ENCODE peak calls at places on chromosomes 2 and 18, in six cellular contexts. R is IMR-90, Z is H9, M is H1, E is trophoblast cell, W is mesenchymal stem cell. B is an unnamed sample.
A peak's percentile ranks its signal among the peaks of the same experiment; 100 is the strongest.

GRCh38 chr2:168814939-168815907 is 12.8 kb downstream of the NOSTRIN start:
- DNase-seq in R (no peak), Z (no peak), M (no peak), W (no peak), E (no peak), B (no peak)

GRCh38 chr2:129139380-129139779 is 820.7 kb upstream of the HS6ST1 start:
- DNase-seq in Z (no peak), W (no peak), R (no peak), M (no peak), E (no peak), B (no peak)

GRCh38 chr2:54258171-54258570 is 2.1 kb upstream of the TSPYL6 start:
- DNase-seq in M (no peak), Z (no peak), E (peak; percentile 10), W (peak; percentile 16), R (peak; percentile 49), B (no peak)

GRCh38 chr2:169365093-169365483 is 2.8 kb upstream of the LRP2 start:
- DNase-seq in E (no peak), Z (no peak), M (no peak), R (no peak), W (peak; percentile 9), B (no peak)

GRCh38 chr2:25279091-25279651 is 62.6 kb downstream of the DNMT3A start:
- DNase-seq in W (no peak), E (peak; percentile 37), R (no peak), Z (no peak), M (no peak), B (no peak)

GRCh38 chr2:226766352-226767055 is 33.1 kb downstream of the IRS1 start:
- DNase-seq in M (no peak), W (peak; percentile 68), R (peak; percentile 80), E (no peak), Z (no peak), B (no peak)

GRCh38 chr2:60433021-60433596 is 120.3 kb downstream of the BCL11A start:
- DNase-seq in M (no peak), R (no peak), Z (no peak), W (no peak), E (peak; percentile 53), B (no peak)

GRCh38 chr2:96869824-96870630 is at the start of gene SEMA4C:
- DNase-seq in E (peak; percentile 78), R (no peak), Z (no peak), W (peak; percentile 48), M (no peak), B (no peak)

DNA sequence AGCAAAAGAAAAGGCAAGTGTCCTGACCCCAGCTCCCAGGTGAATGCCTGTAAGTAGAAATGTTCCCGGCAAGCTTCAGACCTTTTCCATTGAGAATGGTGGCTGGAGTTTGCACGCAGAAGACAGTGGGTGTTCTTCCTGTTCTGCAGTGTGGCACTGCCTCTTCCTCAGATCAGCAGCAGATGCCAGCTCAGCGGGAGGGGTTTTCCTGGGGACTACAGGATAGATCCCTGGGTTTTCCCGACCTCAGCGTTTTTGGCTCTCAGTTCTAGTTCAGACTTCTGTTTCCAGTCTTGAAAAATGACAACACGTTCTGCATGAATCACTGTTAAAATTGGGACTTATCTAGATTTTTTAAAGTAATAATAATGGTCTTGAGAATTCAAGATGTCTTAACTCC is 39.2 kb downstream of the GRHL1 start:
- DNase-seq in W (no peak), Z (no peak), E (peak; percentile 36), M (no peak), R (no peak), B (no peak)
- H2AFZ ChIP-seq in W (no peak overlapping the region), Z (no peak overlapping the region), E (no peak overlapping the region), M (no peak overlapping the region), R (no peak overlapping the region), B (no peak overlapping the region)

GRCh38 chr2:46067501-46068292 is 229.5 kb upstream of the EPAS1 start:
- DNase-seq in E (peak; percentile 96), W (peak; percentile 98), M (no peak), R (peak; percentile 96), Z (no peak), B (no peak)

GRCh38 chr2:46068604-46069003 is 228.6 kb upstream of the EPAS1 start:
- DNase-seq in W (no peak), E (peak; percentile 69), R (peak; percentile 77), M (no peak), Z (no peak), B (no peak)

GRCh38 chr2:46066116-46066515 is 231.1 kb upstream of the EPAS1 start:
- DNase-seq in Z (no peak), E (no peak), W (no peak), M (no peak), R (no peak), B (no peak)

GRCh38 chr2:46065152-46065551 is 232.1 kb upstream of the EPAS1 start:
- DNase-seq in E (peak; percentile 98), Z (no peak), W (peak; percentile 64), R (peak; percentile 81), M (no peak), B (no peak)

GRCh38 chr2:46066591-46066990 is 230.6 kb upstream of the EPAS1 start:
- DNase-seq in E (no peak), M (no peak), R (peak; percentile 55), W (peak; percentile 65), Z (no peak), B (no peak)
- H3K4me1 ChIP-seq in E (peaks cover 26% of the 10 kb centered on the region), M (no peaks in the 10 kb centered on the region), R (peaks cover 19% of the 10 kb centered on the region), W (peaks cover 11% of the 10 kb centered on the region), Z (no peaks in the 10 kb centered on the region), B (peaks cover 3% of the 10 kb centered on the region)

DNA sequence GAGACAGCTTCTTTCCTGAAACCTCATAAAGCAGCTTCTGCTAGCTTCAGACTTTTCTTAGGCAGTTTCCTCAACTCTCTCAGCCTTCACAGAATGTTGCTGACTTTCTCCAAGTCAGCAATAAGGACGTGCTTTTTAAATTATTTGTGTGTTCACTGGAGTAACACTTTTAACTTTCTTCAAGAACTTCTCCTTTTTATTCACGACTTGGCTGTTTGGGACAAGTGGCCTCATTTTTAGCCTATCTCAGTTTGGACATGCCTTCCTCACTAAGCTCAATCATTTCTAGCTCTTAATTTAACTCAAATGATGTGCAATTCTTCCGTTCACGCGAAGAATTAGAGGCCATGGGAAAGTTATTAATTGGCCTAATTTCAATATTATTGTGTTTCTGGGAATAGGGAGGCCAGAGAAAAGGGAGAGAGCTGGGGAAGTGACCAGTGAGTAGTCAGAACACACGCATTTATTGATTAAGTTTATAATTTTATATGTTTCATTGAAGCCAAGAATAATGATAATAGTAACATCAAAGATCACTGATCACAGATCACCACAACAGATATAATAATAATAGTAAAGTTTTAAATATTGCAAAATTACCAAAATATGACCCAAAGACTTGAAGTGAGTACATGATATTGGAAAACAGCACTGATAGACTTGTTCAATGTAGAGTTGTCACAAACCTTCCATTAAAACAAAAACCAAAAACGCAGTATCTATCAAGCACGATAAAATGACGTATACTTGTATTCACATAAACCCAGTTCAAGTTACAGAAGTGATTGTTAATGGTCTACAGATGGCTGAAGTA is 4.8 kb downstream of the REG1A start:
- DNase-seq in E (no peak), W (no peak), Z (no peak), R (no peak), M (no peak), B (no peak)
- H3K14ac ChIP-seq in E (no peak overlapping the region), W (no peak overlapping the region), Z (no peak overlapping the region), R (no peak overlapping the region), M (no peak overlapping the region), B (no peak overlapping the region)

DNA sequence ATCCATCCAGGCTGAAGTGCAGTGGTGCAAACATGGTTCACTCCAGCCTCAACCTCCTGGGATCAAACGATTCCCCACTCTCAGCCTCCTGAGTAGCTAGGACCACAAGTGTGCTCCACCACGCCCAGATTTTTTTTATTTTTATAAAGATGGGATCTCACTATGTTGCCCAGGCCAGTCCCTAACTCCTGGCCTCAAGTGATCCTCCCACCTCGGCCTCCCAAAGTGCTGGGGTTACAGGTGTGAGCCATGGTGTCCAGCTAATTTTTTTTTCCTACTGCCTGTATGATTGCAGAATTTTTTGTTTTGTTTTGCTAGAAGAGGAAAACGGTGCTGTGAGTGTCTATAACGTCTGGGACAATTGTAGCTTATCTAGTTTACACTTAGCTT is 38.3 kb downstream of the ADI1 start:
- DNase-seq in Z (no peak), R (no peak), E (no peak), M (no peak), W (no peak), B (no peak)
- H2AFZ ChIP-seq in Z (no peak overlapping the region), R (no peak overlapping the region), E (no peak overlapping the region), M (no peak overlapping the region), W (no peak overlapping the region), B (no peak overlapping the region)

GRCh38 chr18:57803119-57803969 is at the start of gene ATP8B1:
- DNase-seq in M (peak; percentile 56), E (peak; percentile 97), W (peak; percentile 74), R (peak; percentile 73), Z (peak; percentile 91), B (peak; percentile 47)
- H3K4me1 ChIP-seq in M (peaks cover 2% of the 10 kb centered on the region), E (peaks cover 20% of the 10 kb centered on the region), W (peaks cover 12% of the 10 kb centered on the region), R (peaks cover 8% of the 10 kb centered on the region), Z (no peaks in the 10 kb centered on the region), B (peaks cover 16% of the 10 kb centered on the region)

DNA sequence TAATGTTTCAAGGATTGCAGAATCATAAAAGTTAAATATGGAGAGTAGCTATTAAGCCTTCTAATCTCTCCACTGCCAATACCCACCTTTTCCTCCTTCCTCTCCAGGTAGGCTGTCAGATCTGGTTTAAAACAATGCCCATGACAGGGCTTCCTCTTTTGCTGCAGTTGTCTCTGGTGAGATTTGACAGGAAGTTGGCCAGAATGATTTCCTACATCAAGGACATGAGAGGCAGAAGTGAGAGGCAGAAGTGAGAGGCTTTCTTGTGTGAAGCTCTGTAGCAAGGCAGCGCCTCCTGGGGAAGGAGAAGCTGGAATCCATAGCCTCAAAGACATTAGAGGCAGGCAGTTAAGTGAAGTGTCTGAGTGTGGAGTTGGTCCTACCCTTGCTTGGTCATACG is 385.7 kb downstream of the HRH4 start:
- DNase-seq in Z (no peak), W (no peak), R (no peak), M (no peak), E (no peak), B (no peak)
- H3K14ac ChIP-seq in Z (no peak overlapping the region), W (no peak overlapping the region), R (no peak overlapping the region), M (no peak overlapping the region), E (no peak overlapping the region), B (no peak overlapping the region)

B was measured in neuronal stem cell.